ENCODE peak calls at places on chromosomes 4 and X, in four cellular contexts. W is psoas muscle, Z is H9, M is transverse colon. A is an unnamed sample.

GRCh38 chrX:14015941-14016340 is 13.8 kb downstream of the GEMIN8 start:
- DNase-seq in W (no peak), M (no peak), Z (no peak), A (no peak)

GRCh38 chr4:145930592-145930991 is 8.0 kb downstream of the ZNF827 start:
- DNase-seq in Z (no peak), W (no peak), M (no peak), A (no peak)

GRCh38 chr4:111678466-111678865 is 466.8 kb upstream of the FAM241A start:
- DNase-seq in M (no peak), Z (no peak), W (no peak), A (no peak)

GRCh38 chr4:31081375-31081774 is 361.2 kb downstream of the PCDH7 start:
- DNase-seq in Z (no peak), M (no peak), W (no peak), A (no peak)

GRCh38 chr4:2799971-2800690 is 7.2 kb downstream of the SH3BP2 start:
- DNase-seq in Z (no peak), W (peak; percentile 16), M (peak; percentile 9), A (peak; percentile 48)

GRCh38 chr4:185589067-185589844 is 53.9 kb upstream of the PDLIM3 start:
- DNase-seq in W (no peak), Z (no peak), M (no peak), A (no peak)

GRCh38 chr4:83083925-83084475 is 30.5 kb downstream of the PLAC8 start:
- DNase-seq in M (peak; percentile 32), Z (no peak), W (no peak), A (no peak)

GRCh38 chr4:55308071-55308470 is 38.0 kb upstream of the SRD5A3 start:
- DNase-seq in W (no peak), M (no peak), Z (no peak), A (no peak)

GRCh38 chr4:6342530-6343293 is 73.1 kb downstream of the WFS1 start:
- DNase-seq in Z (no peak), M (no peak), W (peak; percentile 37), A (no peak)

GRCh38 chr4:66357316-66357715 is 687.0 kb upstream of the EPHA5 start:
- DNase-seq in W (no peak), M (no peak), Z (no peak), A (no peak)

GRCh38 chrX:148161661-148162060 is 180.5 kb downstream of the FMR1NB start:
- DNase-seq in Z (no peak), M (no peak), W (no peak), A (no peak)

GRCh38 chr4:140071806-140072205 is 82.2 kb downstream of the MAML3 start:
- DNase-seq in M (peak; percentile 33), W (no peak), Z (no peak), A (no peak)

GRCh38 chr4:160247091-160247656 is 1144.3 kb downstream of the RAPGEF2 start:
- DNase-seq in M (no peak), W (no peak), Z (no peak), A (no peak)

GRCh38 chr4:1541449-1542225 is 135.4 kb upstream of the NKX1-1 start:
- DNase-seq in M (no peak), W (peak; percentile 14), Z (no peak), A (no peak)

GRCh38 chr4:48877827-48878535 is 28.6 kb downstream of the OCIAD2 start:
- DNase-seq in M (no peak), Z (no peak), W (no peak), A (no peak)

GRCh38 chr4:165522049-165522448 is 143.2 kb downstream of the CPE start:
- DNase-seq in W (no peak), Z (no peak), M (no peak), A (no peak)

GRCh38 chr4:155119006-155119405 is 89.4 kb upstream of the NPY2R start:
- DNase-seq in W (no peak), Z (no peak), M (no peak), A (no peak)

GRCh38 chr4:139665690-139666529 is at the start of gene MGST2:
- DNase-seq in W (peak; percentile 71), M (peak; percentile 91), Z (peak; percentile 68), A (peak; percentile 92)

GRCh38 chr4:77201343-77201742 is 44.3 kb downstream of the CCNG2 start:
- DNase-seq in M (no peak), W (no peak), Z (no peak), A (no peak)

GRCh38 chr4:182770259-182770968 is 146.8 kb downstream of the DCTD start:
- DNase-seq in M (no peak), W (no peak), Z (peak; percentile 39), A (no peak)

GRCh38 chr4:73859614-73860088 is 6.6 kb downstream of the PF4V1 start:
- DNase-seq in W (no peak), M (no peak), Z (no peak), A (no peak)

GRCh38 chr4:62970846-62971245 is 1438.4 kb downstream of the TECRL start:
- DNase-seq in W (no peak), Z (no peak), M (no peak), A (no peak)

GRCh38 chr4:121150003-121150402 is 14.1 kb downstream of the TNIP3 start:
- DNase-seq in Z (no peak), M (no peak), W (no peak), A (no peak)

GRCh38 chrX:15973299-15973698 is 118.7 kb upstream of the AP1S2 start:
- DNase-seq in M (peak; percentile 12), Z (peak; percentile 78), W (no peak), A (no peak)

GRCh38 chrX:111159232-111159631 is 63.2 kb downstream of the PAK3 start:
- DNase-seq in W (no peak), M (no peak), Z (no peak), A (no peak)

GRCh38 chr4:90226734-90227133 is 99.5 kb downstream of the CCSER1 start:
- DNase-seq in W (no peak), Z (no peak), M (no peak), A (no peak)

GRCh38 chr4:168605411-168605810 is 108.6 kb downstream of the PALLD start:
- DNase-seq in W (peak; percentile 24), M (no peak), Z (no peak), A (no peak)

GRCh38 chrX:136861877-136862276 is 18.6 kb downstream of the RBMX start:
- DNase-seq in Z (no peak), M (no peak), W (no peak), A (no peak)
- TF ChIP-seq CTCF in Z (no peak), M (no peak), W (no peak), A (no peak)

DNA sequence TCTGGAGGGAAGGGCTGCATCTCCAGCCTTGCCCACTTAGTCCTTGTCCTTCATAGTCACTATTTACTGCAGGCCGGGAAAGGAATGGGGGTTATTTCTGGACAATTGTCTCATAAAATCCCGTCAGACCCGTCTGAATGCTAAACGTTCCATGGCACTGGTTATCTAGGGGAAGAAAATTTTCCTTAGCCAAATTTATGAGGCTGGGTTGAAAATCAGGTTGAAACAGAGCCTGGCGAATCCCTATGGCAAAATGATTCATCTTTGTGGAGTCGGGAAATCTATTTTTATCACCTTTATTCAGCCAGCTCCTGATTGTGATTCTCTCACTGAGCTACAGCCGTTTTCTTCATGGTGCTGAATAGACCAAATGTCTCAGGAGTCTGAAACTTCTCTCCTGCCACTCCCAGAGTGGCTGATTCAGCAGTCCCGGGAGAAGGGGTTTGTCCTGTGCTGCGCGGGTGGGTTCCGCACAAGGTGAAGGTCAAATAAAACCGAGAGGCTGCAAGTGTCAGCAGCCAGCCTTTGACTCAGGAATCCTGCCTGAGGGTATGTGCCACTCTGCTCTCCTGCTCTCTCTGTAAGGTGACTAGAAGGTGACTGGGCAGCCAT is 1.0 kb downstream of the LIMCH1 start:
- DNase-seq in Z (peak; percentile 37), W (peak; percentile 41), M (no peak), A (no peak)
- H3K4me1 ChIP-seq in Z (peaks cover 2% of the 10 kb centered on the region), W (peaks cover 69% of the 10 kb centered on the region), M (no peaks in the 10 kb centered on the region), A (no peaks in the 10 kb centered on the region)

GRCh38 chrX:71870337-71871098 is 40.1 kb upstream of the NHSL2 start:
- DNase-seq in M (no peak), W (no peak), Z (peak; percentile 75), A (no peak)
- TF ChIP-seq CTCF in M (no peak), W (no peak), Z (peak; percentile 70), A (no peak)

GRCh38 chr4:153206534-153206933 is 2.3 kb downstream of the TRIM2 start:
- DNase-seq in W (no peak), M (no peak), Z (peak; percentile 80), A (no peak)

GRCh38 chr4:153207027-153207426 is 2.8 kb downstream of the TRIM2 start:
- DNase-seq in M (no peak), Z (peak; percentile 50), W (no peak), A (no peak)

GRCh38 chr4:153205028-153205648 is 895 bp downstream of the TRIM2 start:
- DNase-seq in W (no peak), Z (peak; percentile 45), M (peak; percentile 76), A (peak; percentile 78)

GRCh38 chr4:153204247-153205027 is at the start of gene TRIM2:
- DNase-seq in M (peak; percentile 86), Z (peak; percentile 88), W (peak; percentile 64), A (peak; percentile 90)

DNA sequence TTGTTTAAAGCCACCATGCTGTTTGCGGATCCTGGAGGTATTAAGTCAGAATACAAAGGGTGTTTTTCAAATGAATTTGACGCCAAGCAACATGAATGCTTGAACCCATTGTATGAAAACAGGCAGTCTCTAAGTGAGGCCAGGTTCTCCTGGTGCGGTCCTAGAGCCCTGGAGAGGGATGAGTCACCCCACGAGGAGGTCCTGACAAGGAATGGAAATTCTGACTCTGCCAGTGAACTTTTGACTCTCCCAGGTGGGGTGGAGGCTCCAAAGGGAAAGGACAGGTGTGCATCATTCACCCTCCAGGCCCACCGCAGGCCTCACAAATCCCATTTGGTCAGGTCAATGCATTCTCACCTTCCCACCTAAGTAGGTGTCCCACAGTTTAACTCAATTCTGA is 1.5 kb downstream of the TRIM2 start:
- DNase-seq in M (peak; percentile 80), W (no peak), Z (peak; percentile 70), A (peak; percentile 74)
- H3K4me1 ChIP-seq in M (peaks cover 31% of the 10 kb centered on the region), W (no peaks in the 10 kb centered on the region), Z (peaks cover 19% of the 10 kb centered on the region), A (peaks cover 18% of the 10 kb centered on the region)

GRCh38 chrX:24293412-24293811 is 20.5 kb downstream of the SUPT20HL2 start:
- DNase-seq in M (no peak), Z (no peak), W (no peak), A (no peak)

GRCh38 chrX:24298191-24298590 is 15.7 kb downstream of the SUPT20HL2 start:
- DNase-seq in Z (peak; percentile 45), M (no peak), W (no peak), A (no peak)

GRCh38 chrX:24292358-24292757 is 21.5 kb downstream of the SUPT20HL2 start:
- DNase-seq in W (no peak), M (peak; percentile 9), Z (no peak), A (no peak)

DNA sequence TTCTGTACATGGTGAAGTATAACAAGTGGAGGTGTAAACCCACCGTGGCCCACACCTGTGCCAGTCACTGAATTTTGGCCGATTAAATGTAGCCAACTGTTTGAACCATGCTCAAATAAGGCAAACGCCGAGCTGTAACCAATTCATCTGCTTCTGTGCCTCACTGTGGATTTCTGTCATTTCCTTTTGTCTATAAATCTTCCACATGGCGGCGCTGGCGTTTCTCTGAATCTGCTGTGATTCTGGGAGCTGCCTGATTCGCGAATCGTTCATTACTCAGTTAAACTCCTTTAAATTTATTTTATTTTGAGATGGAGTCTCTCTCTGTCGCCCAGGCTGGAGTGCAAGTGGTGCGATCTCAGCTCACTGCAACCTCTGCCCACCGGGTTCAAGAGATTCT is 19.2 kb downstream of the SUPT20HL2 start:
- DNase-seq in W (no peak), M (peak; percentile 11), Z (peak; percentile 75), A (peak; percentile 16)
- TF ChIP-seq CTCF in W (no peak), M (no peak), Z (peak; percentile 75), A (no peak)

GRCh38 chrX:48493890-48494364 is 14.9 kb upstream of the PORCN start:
- DNase-seq in W (no peak), M (no peak), Z (peak; percentile 64), A (peak; percentile 45)
- H3K4me1 ChIP-seq in W (no peaks in the 10 kb centered on the region), M (no peaks in the 10 kb centered on the region), Z (no peaks in the 10 kb centered on the region), A (no peaks in the 10 kb centered on the region)